ENCODE peak calls at places on chromosomes 1 and 21, in five cellular contexts. H is non-pigmented ciliary epithelial cell; Y is activated CD8-positive, alpha-beta memory T cell treated with anti-CD3 and anti-CD28 coated beads, Interleukin-2, amount 10 ng/mL, durations not matched to agents 7 days and 5 days; P is body of pancreas; T is iPS-NIHi11. R is an unnamed sample.

GRCh38 chr1:48693180-48693579 is 83.5 kb downstream of the BEND5 start:
- DNase-seq in H (no peak), Y (no peak), P (no peak), T (no peak), R (no peak)

GRCh38 chr21:33985117-33986050 is 69.8 kb upstream of the ATP5PO start:
- DNase-seq in H (no peak), Y (no peak), P (no peak), T (no peak), R (no peak)

GRCh38 chr1:23742670-23743286 is 493 bp upstream of the ELOA start:
- DNase-seq in H (no peak), Y (peak), P (peak), T (no peak), R (no peak)

GRCh38 chr1:175035860-175036259 is 12.6 kb upstream of the MRPS14 start:
- DNase-seq in H (no peak), Y (no peak), P (no peak), T (no peak), R (no peak)

GRCh38 chr21:17334478-17334877 is 178.4 kb upstream of the CXADR start:
- DNase-seq in H (no peak), Y (no peak), P (no peak), T (no peak), R (no peak)

GRCh38 chr21:45380566-45380965 is 24.4 kb upstream of the COL18A1 start:
- DNase-seq in H (no peak), Y (no peak), P (peak), T (no peak), R (no peak)

GRCh38 chr1:11925938-11926292 is 312 bp downstream of the KIAA2013 start:
- DNase-seq in H (no peak), Y (no peak), P (no peak), T (no peak), R (no peak)

GRCh38 chr1:55640708-55641473 is 425.7 kb upstream of the USP24 start:
- DNase-seq in H (no peak), Y (no peak), P (peak), T (no peak), R (no peak)

GRCh38 chr1:115671176-115672062 is 29.6 kb downstream of the VANGL1 start:
- DNase-seq in H (no peak), Y (no peak), P (no peak), T (no peak), R (no peak)

GRCh38 chr1:119742193-119742592 is 26.5 kb downstream of the HMGCS2 start:
- DNase-seq in H (no peak), Y (no peak), P (peak), T (no peak), R (no peak)

GRCh38 chr21:38945536-38946245 is 140.0 kb downstream of the ETS2 start:
- DNase-seq in H (no peak), Y (no peak), P (no peak), T (peak), R (no peak)

GRCh38 chr1:109765896-109766615 is 2.3 kb upstream of the EPS8L3 start:
- DNase-seq in H (no peak), Y (no peak), P (peak), T (no peak), R (peak)